ENCODE peak calls at places on chromosomes 3 and 15, in eight cellular contexts. W is IMR-90, O is K562, G is fibroblast of lung, Z is GM12878, T is PC-3, E is astrocyte, J is MM.1S. U is an unnamed sample.

GRCh38 chr15:61025746-61026256 is 203.3 kb downstream of the RORA start:
- DNase-seq in O (no peak), W (no peak), J (no peak), E (no peak), G (no peak), T (no peak), Z (no peak), U (no peak)

GRCh38 chr3:186828340-186828739 is 14.2 kb upstream of the ADIPOQ start:
- DNase-seq in T (no peak), W (no peak), O (no peak), E (no peak), Z (no peak), G (no peak), J (no peak), U (no peak)

GRCh38 chr3:120595788-120596115 is 384 bp upstream of the NDUFB4 start:
- DNase-seq in J (no peak), G (no peak), E (no peak), O (no peak), Z (no peak), W (no peak), T (no peak), U (no peak)

GRCh38 chr3:159260049-159260662 is 458.3 kb downstream of the MFSD1 start:
- DNase-seq in J (peak; percentile 76), E (peak; percentile 67), W (peak; percentile 77), O (peak; percentile 27), T (peak; percentile 81), G (peak; percentile 73), Z (no peak), U (peak; percentile 42)

GRCh38 chr15:84387086-84387485 is 151.5 kb downstream of the GOLGA6L4 start:
- DNase-seq in E (no peak), Z (no peak), J (no peak), G (no peak), O (no peak), T (no peak), W (no peak), U (no peak)

GRCh38 chr3:68987322-68987721 is 26.2 kb downstream of the EOGT start:
- DNase-seq in O (no peak), Z (no peak), W (no peak), J (no peak), E (no peak), G (no peak), T (no peak), U (no peak)

GRCh38 chr3:49623071-49623470 is 51.1 kb upstream of the APEH start:
- DNase-seq in T (no peak), E (no peak), W (no peak), Z (no peak), G (no peak), O (no peak), J (no peak), U (no peak)

GRCh38 chr3:190575441-190576190 is 61.7 kb downstream of the IL1RAP start:
- DNase-seq in G (no peak), O (no peak), J (no peak), T (no peak), W (no peak), E (no peak), Z (no peak), U (no peak)

GRCh38 chr3:65006300-65006739 is 318.5 kb upstream of the ADAMTS9 start:
- DNase-seq in G (peak; percentile 75), Z (no peak), T (no peak), W (peak; percentile 18), E (peak; percentile 72), O (no peak), J (peak; percentile 18), U (peak; percentile 30)

GRCh38 chr3:14837188-14837587 is 18.4 kb downstream of the FGD5 start:
- DNase-seq in T (no peak), W (no peak), O (no peak), E (no peak), J (no peak), G (no peak), Z (no peak), U (no peak)
- H3K9ac ChIP-seq in T (no peak overlapping the region), W (no peak overlapping the region), O (no peak overlapping the region), E (no peak overlapping the region), J (no peak overlapping the region), G (no peak overlapping the region), Z (no peak overlapping the region), U (no peak overlapping the region)

GRCh38 chr3:123739754-123740153 is 144.4 kb downstream of the MYLK start:
- DNase-seq in T (peak; percentile 91), G (peak; percentile 85), E (peak; percentile 89), Z (no peak), J (no peak), O (no peak), W (peak; percentile 93), U (peak; percentile 83)
- H3K36me3 ChIP-seq in T (no peaks in the 10 kb centered on the region), G (peaks cover 14% of the 10 kb centered on the region), E (peaks cover 9% of the 10 kb centered on the region), Z (no peaks in the 10 kb centered on the region), J (no peaks in the 10 kb centered on the region), O (no peaks in the 10 kb centered on the region), W (peaks cover 43% of the 10 kb centered on the region), U (peaks cover 12% of the 10 kb centered on the region)

GRCh38 chr3:112699436-112699978 is 58.6 kb upstream of the CCDC80 start:
- DNase-seq in W (peak; percentile 73), J (no peak), Z (no peak), G (peak; percentile 42), E (peak; percentile 82), T (peak; percentile 94), O (no peak), U (peak; percentile 69)
- TF ChIP-seq CTCF in W (peak; percentile 25), J (no peak), Z (no peak), G (no peak), E (no peak), T (peak; percentile 58), O (no peak), U (no peak)

GRCh38 chr3:14534379-14535191 is 5.6 kb downstream of the GRIP2 start:
- DNase-seq in E (no peak), O (no peak), W (no peak), G (no peak), J (no peak), Z (no peak), T (no peak), U (no peak)
- H3K9ac ChIP-seq in E (no peak overlapping the region), O (no peak overlapping the region), W (no peak overlapping the region), G (no peak overlapping the region), J (no peak overlapping the region), Z (no peak overlapping the region), T (no peak overlapping the region), U (no peak overlapping the region)

GRCh38 chr3:58425782-58426181 is 7.8 kb downstream of the PDHB start:
- DNase-seq in E (no peak), O (no peak), G (no peak), W (no peak), Z (no peak), T (no peak), J (no peak), U (no peak)

GRCh38 chr3:58421004-58421403 is 12.6 kb downstream of the PDHB start:
- DNase-seq in E (no peak), Z (no peak), O (no peak), W (no peak), J (no peak), G (no peak), T (no peak), U (no peak)

GRCh38 chr3:58427661-58428361 is 5.8 kb downstream of the PDHB start:
- DNase-seq in W (no peak), O (no peak), T (no peak), Z (no peak), G (no peak), J (no peak), E (no peak), U (no peak)

GRCh38 chr3:58422756-58423324 is 10.8 kb downstream of the PDHB start:
- DNase-seq in O (no peak), J (no peak), E (no peak), Z (no peak), G (peak; percentile 35), T (peak; percentile 40), W (peak; percentile 32), U (no peak)

DNA sequence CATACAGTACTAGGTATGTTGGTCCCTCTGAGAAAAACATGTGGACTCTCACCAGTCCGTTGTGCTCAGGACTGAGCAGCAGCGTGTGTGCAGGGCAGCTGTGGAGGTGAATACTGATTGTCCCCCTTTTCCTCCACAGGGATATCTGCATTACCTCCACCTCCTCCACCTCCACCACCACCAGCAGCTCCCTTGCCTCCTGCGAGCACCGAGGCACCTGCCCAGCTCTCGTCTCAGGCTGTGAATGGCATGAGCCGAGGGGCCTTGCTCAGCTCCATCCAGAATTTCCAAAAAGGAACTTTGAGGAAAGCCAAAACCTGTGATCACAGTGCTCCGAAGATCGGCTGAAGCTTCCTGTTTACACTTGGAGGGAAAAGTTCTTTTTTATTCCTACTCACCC is 9.0 kb downstream of the PDHB start:
- DNase-seq in E (no peak), G (no peak), Z (no peak), O (no peak), T (no peak), J (no peak), W (no peak), U (no peak)
- H3K36me3 ChIP-seq in E (peaks cover 42% of the 10 kb centered on the region), G (peaks cover 6% of the 10 kb centered on the region), Z (peaks cover 27% of the 10 kb centered on the region), O (peaks cover 57% of the 10 kb centered on the region), T (peaks cover 36% of the 10 kb centered on the region), J (no peaks in the 10 kb centered on the region), W (peaks cover 62% of the 10 kb centered on the region), U (peaks cover 17% of the 10 kb centered on the region)

GRCh38 chr15:47027322-47027946 is 689.9 kb upstream of the SEMA6D start:
- DNase-seq in W (no peak), E (no peak), G (no peak), O (no peak), J (peak; percentile 56), Z (no peak), T (no peak), U (no peak)
- TF ChIP-seq CTCF in W (no peak), E (no peak), G (no peak), O (no peak), J (peak; percentile 68), Z (peak; percentile 15), T (peak; percentile 33), U (no peak)

DNA sequence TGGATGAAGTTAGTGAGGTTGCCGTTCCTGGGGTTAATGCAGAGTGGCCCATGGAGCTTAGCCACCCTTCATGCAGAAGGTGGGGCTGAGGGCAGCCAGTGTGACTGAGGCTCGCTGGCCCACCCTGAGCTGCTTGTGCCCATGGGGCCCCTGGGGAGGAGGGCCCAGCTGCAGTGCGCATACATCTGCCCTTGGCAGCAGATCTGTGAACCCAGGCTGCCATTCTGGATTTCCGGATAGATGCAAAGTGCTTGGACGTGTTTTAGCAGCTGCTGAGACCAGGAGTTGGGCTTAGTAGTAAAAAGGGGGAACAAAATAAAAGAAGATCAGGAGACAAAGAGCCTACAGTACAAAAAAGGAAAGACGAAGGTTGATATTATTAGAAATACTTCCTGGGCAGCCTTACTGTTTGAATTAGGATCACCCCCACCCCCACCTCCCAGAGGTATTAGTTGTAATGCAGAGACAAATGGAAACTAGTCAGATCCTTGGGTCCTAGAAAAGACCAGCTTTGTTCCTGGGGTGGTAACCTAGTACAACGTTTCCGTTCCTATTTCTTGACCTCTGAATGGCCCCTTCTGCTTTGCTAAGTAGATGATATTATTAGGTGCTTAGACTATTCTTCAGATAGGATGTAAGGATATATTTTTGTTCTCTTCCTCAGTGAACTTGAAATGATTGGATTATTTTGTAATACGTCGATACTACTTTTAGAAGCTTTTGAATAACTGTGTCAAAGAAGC is 70.3 kb downstream of the IGF1R start:
- DNase-seq in Z (no peak), O (no peak), G (no peak), E (no peak), J (no peak), W (no peak), T (no peak), U (no peak)
- H3K9ac ChIP-seq in Z (no peak overlapping the region), O (no peak overlapping the region), G (no peak overlapping the region), E (peak overlapping the region; percentile 10), J (no peak overlapping the region), W (no peak overlapping the region), T (no peak overlapping the region), U (no peak overlapping the region)

GRCh38 chr3:197137741-197138140 is 108.1 kb upstream of the MELTF start:
- DNase-seq in T (no peak), E (no peak), J (no peak), O (no peak), Z (no peak), W (no peak), G (no peak), U (no peak)
- H3K36me3 ChIP-seq in T (peaks cover 56% of the 10 kb centered on the region), E (peaks cover 64% of the 10 kb centered on the region), J (peaks cover 23% of the 10 kb centered on the region), O (peaks cover 63% of the 10 kb centered on the region), Z (peaks cover 27% of the 10 kb centered on the region), W (peaks cover 11% of the 10 kb centered on the region), G (no peaks in the 10 kb centered on the region), U (peaks cover 20% of the 10 kb centered on the region)